ENCODE peak calls at places on chromosomes 16 and 17, in seven cellular contexts. E, X, Q, I, D, T and G are unnamed samples.

GRCh38 chr17:7356072-7356549 is 1.2 kb downstream of the TMEM95 start:
- DNase-seq in E (no peak), X (peak; percentile 75), Q (peak; percentile 90), I (peak; percentile 63), D (peak; percentile 86), T (peak; percentile 86), G (peak; percentile 57)

GRCh38 chr17:80732268-80732667 is 187.6 kb downstream of the RPTOR start:
- DNase-seq in E (peak; percentile 82), X (no peak), Q (no peak), I (no peak), D (no peak), T (no peak), G (no peak)

GRCh38 chr16:24013054-24013636 is 177.4 kb downstream of the PRKCB start:
- DNase-seq in E (no peak), X (no peak), Q (no peak), I (peak; percentile 22), D (no peak), T (no peak), G (no peak)

GRCh38 chr16:89001117-89002027 is 24.4 kb upstream of the CBFA2T3 start:
- DNase-seq in E (no peak), X (no peak), Q (no peak), I (no peak), D (no peak), T (no peak), G (no peak)

GRCh38 chr16:58375386-58375785 is 16.9 kb upstream of the GINS3 start:
- DNase-seq in E (no peak), X (no peak), Q (no peak), I (no peak), D (no peak), T (no peak), G (no peak)

GRCh38 chr17:36591434-36592315 is at the start of gene DHRS11:
- DNase-seq in E (no peak), X (peak; percentile 76), Q (peak; percentile 89), I (peak; percentile 82), D (peak; percentile 76), T (peak; percentile 97), G (peak; percentile 82)

GRCh38 chr16:66473654-66474519 is 46.8 kb downstream of the BEAN1 start:
- DNase-seq in E (no peak), X (no peak), Q (no peak), I (peak; percentile 86), D (peak; percentile 6), T (no peak), G (peak; percentile 98)

GRCh38 chr17:44309472-44309871 is 1.1 kb downstream of the RUNDC3A start:
- DNase-seq in E (no peak), X (no peak), Q (no peak), I (no peak), D (no peak), T (peak; percentile 24), G (no peak)

GRCh38 chr16:4537376-4538066 is 1.1 kb downstream of the CDIP1 start:
- DNase-seq in E (no peak), X (no peak), Q (peak; percentile 51), I (no peak), D (peak; percentile 21), T (no peak), G (no peak)